ENCODE peak calls at places on chromosomes 12 and 14, in seven cellular contexts. One of them, this sample, is unnamed.

GRCh38 chr12:68428724-68429580 is 96.8 kb upstream of the MDM1 start:
- DNase-seq in glomerular endothelial cell: no peak
- DNase-seq in HT1080: no peak
- DNase-seq in D341Med: no peak
- DNase-seq in MV-4-11: no peak
- DNase-seq in iPS-NIHi11: no peak
- DNase-seq in RCC 7860: peak
- DNase-seq in this sample: no peak

GRCh38 chr12:113112043-113112899 is 23.3 kb downstream of the RASAL1 start:
- DNase-seq in glomerular endothelial cell: no peak
- DNase-seq in MV-4-11: no peak
- DNase-seq in HT1080: no peak
- DNase-seq in D341Med: no peak
- DNase-seq in RCC 7860: no peak
- DNase-seq in iPS-NIHi11: no peak
- DNase-seq in this sample: no peak

GRCh38 chr12:10126401-10126800 is 3.6 kb downstream of the CLEC7A start:
- DNase-seq in RCC 7860: no peak
- DNase-seq in glomerular endothelial cell: no peak
- DNase-seq in iPS-NIHi11: no peak
- DNase-seq in HT1080: no peak
- DNase-seq in D341Med: no peak
- DNase-seq in MV-4-11: peak
- DNase-seq in this sample: no peak

GRCh38 chr12:117450186-117450585 is 88.8 kb upstream of the NOS1 start:
- DNase-seq in D341Med: no peak
- DNase-seq in HT1080: no peak
- DNase-seq in glomerular endothelial cell: no peak
- DNase-seq in RCC 7860: no peak
- DNase-seq in iPS-NIHi11: no peak
- DNase-seq in MV-4-11: no peak
- DNase-seq in this sample: no peak

GRCh38 chr12:39831587-39832315 is 212.1 kb upstream of the ABCD2 start:
- DNase-seq in HT1080: peak
- DNase-seq in D341Med: no peak
- DNase-seq in glomerular endothelial cell: no peak
- DNase-seq in RCC 7860: no peak
- DNase-seq in iPS-NIHi11: no peak
- DNase-seq in MV-4-11: no peak
- DNase-seq in this sample: peak

GRCh38 chr14:72643317-72643801 is 250.5 kb downstream of the DPF3 start:
- DNase-seq in MV-4-11: no peak
- DNase-seq in iPS-NIHi11: no peak
- DNase-seq in D341Med: peak
- DNase-seq in HT1080: peak
- DNase-seq in RCC 7860: peak
- DNase-seq in glomerular endothelial cell: peak
- DNase-seq in this sample: peak

GRCh38 chr12:120902846-120903381 is 1.2 kb downstream of the SPPL3 start:
- DNase-seq in glomerular endothelial cell: no peak
- DNase-seq in HT1080: no peak
- DNase-seq in iPS-NIHi11: no peak
- DNase-seq in RCC 7860: no peak
- DNase-seq in MV-4-11: no peak
- DNase-seq in D341Med: no peak
- DNase-seq in this sample: no peak

GRCh38 chr14:21543426-21544350 is 17.5 kb upstream of the SALL2 start:
- DNase-seq in RCC 7860: no peak
- DNase-seq in D341Med: no peak
- DNase-seq in iPS-NIHi11: peak
- DNase-seq in MV-4-11: no peak
- DNase-seq in glomerular endothelial cell: no peak
- DNase-seq in HT1080: no peak
- DNase-seq in this sample: no peak

GRCh38 chr12:4303750-4304149 is 17.3 kb upstream of the TIGAR start:
- DNase-seq in HT1080: no peak
- DNase-seq in iPS-NIHi11: no peak
- DNase-seq in RCC 7860: no peak
- DNase-seq in MV-4-11: no peak
- DNase-seq in D341Med: peak
- DNase-seq in glomerular endothelial cell: no peak
- DNase-seq in this sample: no peak

GRCh38 chr12:43550831-43551270 is 1.2 kb downstream of the ADAMTS20 start:
- DNase-seq in HT1080: no peak
- DNase-seq in MV-4-11: no peak
- DNase-seq in iPS-NIHi11: peak
- DNase-seq in glomerular endothelial cell: no peak
- DNase-seq in D341Med: peak
- DNase-seq in RCC 7860: no peak
- DNase-seq in this sample: no peak

GRCh38 chr14:89936654-89937185 is 17.8 kb downstream of the EFCAB11 start:
- DNase-seq in D341Med: no peak
- DNase-seq in HT1080: no peak
- DNase-seq in RCC 7860: no peak
- DNase-seq in MV-4-11: no peak
- DNase-seq in glomerular endothelial cell: no peak
- DNase-seq in iPS-NIHi11: no peak
- DNase-seq in this sample: no peak

GRCh38 chr14:36506732-36507614 is 13.1 kb downstream of the NKX2-1 start:
- DNase-seq in RCC 7860: no peak
- DNase-seq in D341Med: peak
- DNase-seq in glomerular endothelial cell: no peak
- DNase-seq in iPS-NIHi11: no peak
- DNase-seq in HT1080: no peak
- DNase-seq in MV-4-11: no peak
- DNase-seq in this sample: no peak

GRCh38 chr14:75001899-75002298 is 822 bp upstream of the EIF2B2 start:
- DNase-seq in D341Med: no peak
- DNase-seq in RCC 7860: no peak
- DNase-seq in iPS-NIHi11: no peak
- DNase-seq in HT1080: no peak
- DNase-seq in MV-4-11: no peak
- DNase-seq in glomerular endothelial cell: no peak
- DNase-seq in this sample: no peak

GRCh38 chr12:38137716-38138115 is 178.9 kb upstream of the ALG10B start:
- DNase-seq in iPS-NIHi11: no peak
- DNase-seq in HT1080: no peak
- DNase-seq in glomerular endothelial cell: no peak
- DNase-seq in D341Med: no peak
- DNase-seq in RCC 7860: no peak
- DNase-seq in MV-4-11: no peak
- DNase-seq in this sample: no peak

GRCh38 chr12:57214398-57214781 is 2.2 kb upstream of the NXPH4 start:
- DNase-seq in D341Med: peak
- DNase-seq in glomerular endothelial cell: no peak
- DNase-seq in iPS-NIHi11: peak
- DNase-seq in HT1080: peak
- DNase-seq in RCC 7860: peak
- DNase-seq in MV-4-11: peak
- DNase-seq in this sample: no peak

GRCh38 chr12:70719672-70720420 is 82.6 kb upstream of the PTPRB start:
- DNase-seq in RCC 7860: peak
- DNase-seq in iPS-NIHi11: peak
- DNase-seq in MV-4-11: peak
- DNase-seq in HT1080: peak
- DNase-seq in D341Med: peak
- DNase-seq in glomerular endothelial cell: no peak
- DNase-seq in this sample: peak

GRCh38 chr12:92502417-92503028 is 200.3 kb upstream of the PLEKHG7 start:
- DNase-seq in iPS-NIHi11: no peak
- DNase-seq in MV-4-11: peak
- DNase-seq in HT1080: no peak
- DNase-seq in RCC 7860: no peak
- DNase-seq in D341Med: no peak
- DNase-seq in glomerular endothelial cell: no peak
- DNase-seq in this sample: no peak

GRCh38 chr14:74965770-74966153 is 10.4 kb upstream of the PGF start:
- DNase-seq in RCC 7860: peak
- DNase-seq in glomerular endothelial cell: no peak
- DNase-seq in MV-4-11: no peak
- DNase-seq in iPS-NIHi11: no peak
- DNase-seq in HT1080: peak
- DNase-seq in D341Med: no peak
- DNase-seq in this sample: peak

GRCh38 chr14:64454671-64455070 is 10.6 kb upstream of the AKAP5 start:
- DNase-seq in glomerular endothelial cell: no peak
- DNase-seq in MV-4-11: no peak
- DNase-seq in HT1080: no peak
- DNase-seq in RCC 7860: no peak
- DNase-seq in D341Med: no peak
- DNase-seq in iPS-NIHi11: no peak
- DNase-seq in this sample: no peak

GRCh38 chr14:43914041-43914693 is 592.9 kb downstream of the FSCB start:
- DNase-seq in HT1080: peak
- DNase-seq in glomerular endothelial cell: no peak
- DNase-seq in iPS-NIHi11: no peak
- DNase-seq in RCC 7860: no peak
- DNase-seq in D341Med: no peak
- DNase-seq in MV-4-11: no peak
- DNase-seq in this sample: no peak